ENCODE peak calls at places on chromosomes 6 and 20, in four cellular contexts. D is NCI-H748 treated with DMSO at 0.1 percent for 48 hours, V is astrocyte, E is lower lobe of right lung. A is an unnamed sample.

GRCh38 chr6:144008501-144009245 is 614 bp upstream of the PLAGL1 start:
- DNase-seq in V (no peak), E (peak), D (no peak), A (no peak)

GRCh38 chr6:143569035-143569434 is 57.5 kb upstream of the FUCA2 start:
- DNase-seq in V (peak), D (no peak), E (no peak), A (no peak)

GRCh38 chr20:12433724-12434123 is 516.0 kb downstream of the BTBD3 start:
- DNase-seq in V (no peak), E (no peak), D (no peak), A (no peak)

GRCh38 chr20:41306061-41306727 is 11.3 kb downstream of the ZHX3 start:
- DNase-seq in V (no peak), D (no peak), E (no peak), A (no peak)

GRCh38 chr6:136579800-136580199 is 29.6 kb upstream of the MAP7 start:
- DNase-seq in D (no peak), V (no peak), E (no peak), A (no peak)

GRCh38 chr6:6752129-6752528 is 163.6 kb downstream of the LY86 start:
- DNase-seq in V (peak), E (no peak), D (no peak), A (no peak)

GRCh38 chr6:33163540-33163939 is 28.7 kb downstream of the COL11A2 start:
- DNase-seq in D (no peak), V (no peak), E (no peak), A (no peak)

GRCh38 chr6:168049681-168050224 is 29.3 kb downstream of the FRMD1 start:
- DNase-seq in V (no peak), E (peak), D (no peak), A (no peak)

GRCh38 chr6:16319813-16320532 is 81.6 kb downstream of the GMPR start:
- DNase-seq in V (peak), D (no peak), E (no peak), A (peak)

GRCh38 chr6:166752097-166752496 is 125.0 kb upstream of the RPS6KA2 start:
- DNase-seq in V (no peak), D (no peak), E (no peak), A (no peak)

GRCh38 chr20:41095110-41095969 is 42.0 kb upstream of the PLCG1 start:
- DNase-seq in D (peak), E (peak), V (peak), A (peak)

GRCh38 chr6:124879110-124879991 is 82.9 kb upstream of the RNF217 start:
- DNase-seq in E (no peak), V (no peak), D (no peak), A (no peak)

GRCh38 chr6:41527721-41528408 is 18.3 kb upstream of the FOXP4 start:
- DNase-seq in V (no peak), E (no peak), D (no peak), A (no peak)

GRCh38 chr20:17943343-17943742 is 25.3 kb downstream of the SNX5 start:
- DNase-seq in D (no peak), E (no peak), V (no peak), A (no peak)

GRCh38 chr6:43511824-43512415 is 1.8 kb upstream of the LRRC73 start:
- DNase-seq in E (no peak), D (no peak), V (no peak), A (no peak)

GRCh38 chr20:23456873-23457272 is 4.2 kb upstream of the CST11 start:
- DNase-seq in V (no peak), E (no peak), D (no peak), A (no peak)